ENCODE peak calls at places on chromosome 17, in four cellular contexts. One of them, this sample, is unnamed.

GRCh38 chr17:6461792-6462524 is 17.7 kb downstream of the PIMREG start:
- DNase-seq in kidney epithelial cell: no peak
- DNase-seq in dorsolateral prefrontal cortex: no peak
- DNase-seq in epithelial cell of esophagus: no peak
- DNase-seq in this sample: no peak

GRCh38 chr17:18248300-18248731 is 10.2 kb downstream of the FLII start:
- DNase-seq in kidney epithelial cell: no peak
- DNase-seq in dorsolateral prefrontal cortex: peak
- DNase-seq in epithelial cell of esophagus: peak
- DNase-seq in this sample: peak

GRCh38 chr17:49565948-49566491 is 9.7 kb upstream of the NXPH3 start:
- DNase-seq in kidney epithelial cell: no peak
- DNase-seq in dorsolateral prefrontal cortex: no peak
- DNase-seq in epithelial cell of esophagus: peak
- DNase-seq in this sample: peak

GRCh38 chr17:50149425-50150353 is 788 bp downstream of the PPP1R9B start:
- DNase-seq in kidney epithelial cell: no peak
- DNase-seq in dorsolateral prefrontal cortex: peak
- DNase-seq in epithelial cell of esophagus: peak
- DNase-seq in this sample: peak

GRCh38 chr17:1125775-1126120 is 54.0 kb downstream of the ABR start:
- DNase-seq in kidney epithelial cell: no peak
- DNase-seq in dorsolateral prefrontal cortex: no peak
- DNase-seq in epithelial cell of esophagus: no peak
- DNase-seq in this sample: no peak

GRCh38 chr17:40529991-40530390 is 28.6 kb upstream of the TNS4 start:
- DNase-seq in kidney epithelial cell: no peak
- DNase-seq in dorsolateral prefrontal cortex: no peak
- DNase-seq in epithelial cell of esophagus: peak
- DNase-seq in this sample: peak

GRCh38 chr17:49520386-49521087 is 25.4 kb downstream of the NGFR start:
- DNase-seq in kidney epithelial cell: no peak
- DNase-seq in dorsolateral prefrontal cortex: no peak
- DNase-seq in epithelial cell of esophagus: no peak
- DNase-seq in this sample: no peak

GRCh38 chr17:6524520-6524919 is 31.8 kb downstream of the PITPNM3 start:
- DNase-seq in kidney epithelial cell: peak
- DNase-seq in dorsolateral prefrontal cortex: no peak
- DNase-seq in epithelial cell of esophagus: peak
- DNase-seq in this sample: peak

GRCh38 chr17:58679263-58680037 is 12.4 kb downstream of the TEX14 start:
- DNase-seq in kidney epithelial cell: no peak
- DNase-seq in dorsolateral prefrontal cortex: no peak
- DNase-seq in epithelial cell of esophagus: peak
- DNase-seq in this sample: peak

GRCh38 chr17:77959216-77959925 is 868 bp downstream of the TNRC6C start:
- DNase-seq in kidney epithelial cell: no peak
- DNase-seq in dorsolateral prefrontal cortex: no peak
- DNase-seq in epithelial cell of esophagus: peak
- DNase-seq in this sample: no peak

GRCh38 chr17:29032798-29033197 is 10.1 kb upstream of the PIPOX start:
- DNase-seq in kidney epithelial cell: no peak
- DNase-seq in dorsolateral prefrontal cortex: no peak
- DNase-seq in epithelial cell of esophagus: no peak
- DNase-seq in this sample: no peak

GRCh38 chr17:18069101-18069500 is 18.6 kb upstream of the DRG2 start:
- DNase-seq in kidney epithelial cell: no peak
- DNase-seq in dorsolateral prefrontal cortex: no peak
- DNase-seq in epithelial cell of esophagus: peak
- DNase-seq in this sample: no peak

GRCh38 chr17:50059256-50059655 is 3.3 kb downstream of the ITGA3 start:
- DNase-seq in kidney epithelial cell: no peak
- DNase-seq in dorsolateral prefrontal cortex: no peak
- DNase-seq in epithelial cell of esophagus: peak
- DNase-seq in this sample: no peak

GRCh38 chr17:62741290-62741689 is 66.8 kb downstream of the MARCHF10 start:
- DNase-seq in kidney epithelial cell: no peak
- DNase-seq in dorsolateral prefrontal cortex: no peak
- DNase-seq in epithelial cell of esophagus: no peak
- DNase-seq in this sample: no peak

GRCh38 chr17:64975318-64976087 is 56.2 kb upstream of the LRRC37A3 start:
- DNase-seq in kidney epithelial cell: peak
- DNase-seq in dorsolateral prefrontal cortex: peak
- DNase-seq in epithelial cell of esophagus: peak
- DNase-seq in this sample: peak
- TF ChIP-seq CTCF in kidney epithelial cell: no peak
- TF ChIP-seq CTCF in dorsolateral prefrontal cortex: peak
- TF ChIP-seq CTCF in epithelial cell of esophagus: no peak
- TF ChIP-seq CTCF in this sample: no peak

DNA sequence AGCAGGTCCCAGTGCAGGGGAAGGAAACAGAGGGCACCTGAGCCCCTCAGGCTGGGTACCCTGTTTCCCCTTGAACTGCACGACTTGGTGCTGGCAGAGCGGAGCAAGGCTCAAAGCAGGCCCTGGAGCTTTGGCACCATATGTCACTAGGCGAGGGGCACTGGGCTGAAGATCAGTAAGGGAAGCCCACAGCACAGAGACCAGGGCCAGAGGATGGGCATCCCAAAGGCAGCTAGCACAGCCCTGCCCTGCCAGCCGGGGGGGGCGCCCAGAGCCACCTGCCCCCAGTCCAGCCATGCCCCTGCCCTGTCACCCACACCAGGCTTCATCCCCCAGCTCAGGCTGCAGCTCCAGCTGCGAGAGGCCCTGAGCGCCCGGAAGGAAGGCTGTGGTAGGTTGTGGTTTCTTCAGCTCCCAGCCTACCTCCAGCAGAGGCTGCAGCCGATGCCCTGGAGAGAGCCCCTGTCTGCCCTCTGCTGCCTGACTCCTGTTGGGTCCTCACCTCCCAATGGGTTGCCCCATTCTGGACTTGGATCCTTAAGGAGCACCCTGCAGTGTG is 10.9 kb downstream of the NHERF1 start:
- DNase-seq in kidney epithelial cell: no peak
- DNase-seq in dorsolateral prefrontal cortex: no peak
- DNase-seq in epithelial cell of esophagus: no peak
- DNase-seq in this sample: no peak
- TF ChIP-seq CTCF in kidney epithelial cell: no peak
- TF ChIP-seq CTCF in dorsolateral prefrontal cortex: no peak
- TF ChIP-seq CTCF in epithelial cell of esophagus: no peak
- TF ChIP-seq CTCF in this sample: no peak

GRCh38 chr17:35808962-35809854 is at the start of gene TAF15:
- DNase-seq in kidney epithelial cell: peak
- DNase-seq in dorsolateral prefrontal cortex: peak
- DNase-seq in epithelial cell of esophagus: peak
- DNase-seq in this sample: peak
- TF ChIP-seq CTCF in kidney epithelial cell: peak
- TF ChIP-seq CTCF in dorsolateral prefrontal cortex: peak
- TF ChIP-seq CTCF in epithelial cell of esophagus: peak
- TF ChIP-seq CTCF in this sample: peak

GRCh38 chr17:74153821-74154430 is 49.6 kb upstream of the RPL38 start:
- DNase-seq in kidney epithelial cell: no peak
- DNase-seq in dorsolateral prefrontal cortex: no peak
- DNase-seq in epithelial cell of esophagus: no peak
- DNase-seq in this sample: no peak
- TF ChIP-seq CTCF in kidney epithelial cell: no peak
- TF ChIP-seq CTCF in dorsolateral prefrontal cortex: no peak
- TF ChIP-seq CTCF in epithelial cell of esophagus: no peak
- TF ChIP-seq CTCF in this sample: no peak